ENCODE peak calls at places on chromosomes 4 and X, in six cellular contexts. W is kidney tubule cell, K is mesendoderm, V is mesothelial cell of epicardium, S is amygdala, H is foreskin fibroblast. C is an unnamed sample.

GRCh38 chr4:150237110-150237852 is 159.0 kb downstream of the DCLK2 start:
- DNase-seq in K (no peak), V (no peak), S (no peak), H (peak; percentile 89), W (peak; percentile 88), C (no peak)

GRCh38 chr4:107115185-107115847 is 79.2 kb upstream of the DKK2 start:
- DNase-seq in K (peak; percentile 59), W (no peak), H (peak; percentile 66), S (no peak), V (no peak), C (no peak)

GRCh38 chrX:153782324-153782723 is 1.5 kb downstream of the SRPK3 start:
- DNase-seq in W (no peak), H (no peak), V (no peak), S (no peak), K (peak; percentile 23), C (no peak)

GRCh38 chrX:129980043-129980442 is 2.4 kb upstream of the BCORL1 start:
- DNase-seq in H (no peak), K (no peak), V (no peak), S (no peak), W (no peak), C (peak; percentile 5)

GRCh38 chr4:39233783-39234182 is 51.5 kb downstream of the WDR19 start:
- DNase-seq in V (no peak), H (no peak), W (peak; percentile 6), S (no peak), K (no peak), C (no peak)

GRCh38 chr4:1608196-1608820 is 75.8 kb downstream of the FAM53A start:
- DNase-seq in S (no peak), V (no peak), K (no peak), H (no peak), W (no peak), C (no peak)

GRCh38 chrX:7689791-7690412 is 153.1 kb upstream of the VCX start:
- DNase-seq in H (no peak), K (no peak), V (no peak), S (no peak), W (no peak), C (no peak)

GRCh38 chr4:187499961-187500360 is 495.6 kb upstream of the ZFP42 start:
- DNase-seq in K (no peak), H (no peak), W (no peak), S (no peak), V (no peak), C (no peak)

GRCh38 chr4:119652978-119653377 is 24.4 kb upstream of the PDE5A start:
- DNase-seq in W (no peak), S (no peak), H (peak; percentile 67), V (no peak), K (no peak), C (no peak)

GRCh38 chr4:145861331-145862318 is 77.0 kb downstream of the ZNF827 start:
- DNase-seq in W (no peak), V (no peak), K (no peak), H (no peak), S (no peak), C (no peak)

C was measured in NCI-H82.